ENCODE peak calls at places on chromosomes 5 and 9, in four cellular contexts. C is stimulated activated CD8-positive, alpha-beta memory T cell treated with anti-CD3 and anti-CD28 coated beads, Interleukin-7, amount 100 ng/mL, for 1 hour; A is neural progenitor cell; X is activated naive CD4-positive, alpha-beta T cell treated with anti-CD3 and anti-CD28 coated beads, Interleukin-2, amount 50 U/mL, for 16 hours. B is an unnamed sample.

GRCh38 chr9:42852133-42852532 is 668.7 kb downstream of the SPATA31A6 start:
- DNase-seq in X (no peak), C (no peak), A (peak; percentile 62), B (no peak)

GRCh38 chr9:37591775-37592107 is 656 bp downstream of the TOMM5 start:
- DNase-seq in X (no peak), C (no peak), A (no peak), B (no peak)

GRCh38 chr5:150763023-150763793 is 4.4 kb upstream of the DCTN4 start:
- DNase-seq in X (no peak), C (no peak), A (no peak), B (no peak)

GRCh38 chr5:132594170-132594569 is 37.4 kb downstream of the RAD50 start:
- DNase-seq in A (no peak), X (no peak), C (no peak), B (no peak)

GRCh38 chr5:31626156-31626555 is 12.8 kb upstream of the PDZD2 start:
- DNase-seq in A (no peak), X (no peak), C (no peak), B (no peak)

GRCh38 chr9:82410891-82411290 is 422.3 kb downstream of the SPATA31D1 start:
- DNase-seq in C (no peak), A (no peak), X (no peak), B (no peak)

GRCh38 chr9:132176338-132176737 is 14.5 kb downstream of the NTNG2 start:
- DNase-seq in X (no peak), C (no peak), A (no peak), B (no peak)

GRCh38 chr9:24698864-24699518 is 153.3 kb upstream of the IZUMO3 start:
- DNase-seq in A (no peak), C (no peak), X (no peak), B (no peak)

GRCh38 chr9:27491164-27491563 is 32.9 kb upstream of the IFNK start:
- DNase-seq in C (no peak), A (no peak), X (no peak), B (no peak)

GRCh38 chr5:73061593-73061992 is 58.8 kb upstream of the TMEM171 start:
- DNase-seq in A (no peak), C (no peak), X (no peak), B (no peak)

GRCh38 chr9:88258587-88258986 is 120.3 kb upstream of the SPATA31C2 start:
- DNase-seq in C (no peak), X (no peak), A (no peak), B (no peak)

GRCh38 chr5:33817301-33817700 is 74.5 kb downstream of the ADAMTS12 start:
- DNase-seq in C (no peak), X (no peak), A (no peak), B (no peak)

GRCh38 chr9:133707065-133707760 is 30.9 kb downstream of the SARDH start:
- DNase-seq in X (peak; percentile 10), C (no peak), A (no peak), B (no peak)

GRCh38 chr9:134891016-134891589 is 10.5 kb downstream of the FCN2 start:
- DNase-seq in X (no peak), A (no peak), C (no peak), B (no peak)

GRCh38 chr9:108800632-108801099 is 55.1 kb downstream of the ACTL7B start:
- DNase-seq in C (no peak), A (no peak), X (no peak), B (no peak)

GRCh38 chr5:80414113-80414512 is 6.2 kb downstream of the ZFYVE16 start:
- DNase-seq in C (no peak), X (no peak), A (no peak), B (no peak)

GRCh38 chr5:176620333-176620981 is 9.9 kb downstream of the SNCB start:
- DNase-seq in C (no peak), A (no peak), X (no peak), B (no peak)

GRCh38 chr9:105673850-105674387 is 11.7 kb downstream of the TAL2 start:
- DNase-seq in A (no peak), C (no peak), X (no peak), B (no peak)

GRCh38 chr9:15293727-15294405 is 13.2 kb downstream of the TTC39B start:
- DNase-seq in X (no peak), A (no peak), C (no peak), B (no peak)

GRCh38 chr5:171467107-171467506 is 47.7 kb downstream of the FGF18 start:
- DNase-seq in A (no peak), C (no peak), X (no peak), B (no peak)

GRCh38 chr5:152560508-152561137 is 155.5 kb upstream of the NMUR2 start:
- DNase-seq in C (no peak), A (peak; percentile 87), X (no peak), B (no peak)

GRCh38 chr9:27880135-27880534 is 306.9 kb upstream of the C9orf72 start:
- DNase-seq in C (no peak), A (no peak), X (no peak), B (no peak)

GRCh38 chr5:161165998-161166660 is 314.1 kb upstream of the ATP10B start:
- DNase-seq in C (no peak), A (no peak), X (no peak), B (no peak)

GRCh38 chr9:121637441-121638222 is 13.8 kb upstream of the DAB2IP start:
- DNase-seq in A (no peak), C (no peak), X (no peak), B (no peak)

GRCh38 chr9:129746092-129746760 is 6.6 kb downstream of the PTGES start:
- DNase-seq in A (no peak), X (no peak), C (no peak), B (no peak)

GRCh38 chr9:92328225-92328624 is 2.5 kb downstream of the CENPP start:
- DNase-seq in X (no peak), A (peak; percentile 16), C (no peak), B (no peak)

GRCh38 chr5:92104126-92104525 is 721.0 kb upstream of the ARRDC3 start:
- DNase-seq in X (no peak), A (no peak), C (no peak), B (no peak)

GRCh38 chr5:147689436-147689835 is 93.1 kb downstream of the JAKMIP2 start:
- DNase-seq in A (no peak), X (no peak), C (no peak), B (no peak)

GRCh38 chr5:91383956-91384300 is 811 bp upstream of the ARRDC3 start:
- DNase-seq in C (no peak), X (no peak), A (peak; percentile 45), B (no peak)

GRCh38 chr9:121399883-121400607 is 30.0 kb upstream of the STOM start:
- DNase-seq in A (peak; percentile 77), X (no peak), C (no peak), B (no peak)

GRCh38 chr9:101093620-101094019 is 65.1 kb downstream of the PLPPR1 start:
- DNase-seq in X (no peak), C (no peak), A (no peak), B (no peak)

B was measured in activated T-helper 1 cell treated with anti-CD3 and anti-CD28 coated beads, Interleukin-2, amount 50 U/mL, for 16 hours.